ENCODE peak calls at places on chromosomes 3 and 15, in six cellular contexts. Y, W, B, F, V and T are unnamed samples.
A peak's percentile ranks its signal among the peaks of the same experiment; 100 is the strongest.

GRCh38 chr15:40511093-40511471 is 40.3 kb downstream of the CHST14 start:
- DNase-seq in B (no peak), F (no peak), V (no peak), Y (no peak), W (no peak), T (no peak)

GRCh38 chr15:85743392-85744045 is 51.2 kb downstream of the KLHL25 start:
- DNase-seq in F (no peak), Y (no peak), V (no peak), W (no peak), B (peak; percentile 26), T (no peak)

GRCh38 chr15:29921130-29921601 is 98.9 kb upstream of the TJP1 start:
- DNase-seq in V (no peak), F (no peak), W (no peak), Y (no peak), B (no peak), T (peak; percentile 23)

GRCh38 chr3:66304293-66304692 is 83.5 kb downstream of the SLC25A26 start:
- DNase-seq in Y (no peak), V (no peak), F (no peak), B (no peak), W (no peak), T (no peak)

GRCh38 chr15:61228025-61228901 is 839 bp downstream of the RORA start:
- DNase-seq in W (no peak), F (no peak), Y (no peak), V (peak; percentile 13), B (no peak), T (peak; percentile 27)

GRCh38 chr3:107588217-107588616 is 65.5 kb downstream of the BBX start:
- DNase-seq in W (no peak), F (no peak), B (no peak), V (no peak), Y (no peak), T (no peak)

GRCh38 chr15:68431037-68431791 is 749 bp downstream of the ITGA11 start:
- DNase-seq in F (no peak), Y (no peak), V (no peak), B (no peak), W (no peak), T (peak; percentile 14)

GRCh38 chr3:58135712-58136543 is 74.8 kb downstream of the DNASE1L3 start:
- DNase-seq in Y (no peak), W (no peak), V (no peak), B (no peak), F (no peak), T (peak; percentile 10)

GRCh38 chr3:181558870-181559269 is 152.9 kb upstream of the SOX2 start:
- DNase-seq in Y (no peak), F (no peak), V (no peak), B (no peak), W (no peak), T (no peak)

GRCh38 chr3:150775001-150775599 is 12.1 kb upstream of the SIAH2 start:
- DNase-seq in B (no peak), F (no peak), Y (no peak), W (no peak), V (no peak), T (no peak)

GRCh38 chr3:105417538-105418289 is 51.0 kb downstream of the ALCAM start:
- DNase-seq in W (no peak), Y (no peak), B (no peak), F (no peak), V (peak; percentile 11), T (no peak)

GRCh38 chr3:4906107-4906621 is 73.1 kb upstream of the BHLHE40 start:
- DNase-seq in Y (no peak), W (no peak), V (no peak), F (no peak), B (no peak), T (peak; percentile 3)

GRCh38 chr3:152260026-152260425 is 8.7 kb upstream of the MBNL1 start:
- DNase-seq in Y (no peak), W (no peak), B (no peak), F (no peak), V (no peak), T (peak; percentile 34)

GRCh38 chr3:128585974-128586373 is 64.6 kb downstream of the RPN1 start:
- DNase-seq in B (no peak), W (no peak), V (no peak), Y (no peak), F (no peak), T (no peak)

GRCh38 chr15:85792872-85793621 is 1.7 kb downstream of the KLHL25 start:
- DNase-seq in V (no peak), F (no peak), W (no peak), B (no peak), Y (no peak), T (no peak)

GRCh38 chr3:132064114-132064513 is 29.3 kb upstream of the CPNE4 start:
- DNase-seq in F (no peak), V (no peak), Y (no peak), B (no peak), W (no peak), T (peak; percentile 8)

GRCh38 chr3:94050546-94050945 is 12.2 kb downstream of the DHFR2 start:
- DNase-seq in F (no peak), B (no peak), W (no peak), V (no peak), Y (no peak), T (no peak)

GRCh38 chr15:39127925-39128617 is 452.8 kb upstream of the THBS1 start:
- DNase-seq in B (peak; percentile 14), F (no peak), Y (no peak), V (no peak), W (peak; percentile 21), T (peak; percentile 51)

GRCh38 chr3:5731100-5731499 is 543.6 kb downstream of the EDEM1 start:
- DNase-seq in Y (no peak), B (peak; percentile 3), V (peak; percentile 10), W (peak; percentile 10), F (no peak), T (no peak)

GRCh38 chr3:150235799-150236198 is 172.3 kb upstream of the TSC22D2 start:
- DNase-seq in Y (no peak), V (no peak), F (peak; percentile 29), B (no peak), W (no peak), T (peak; percentile 72)

GRCh38 chr15:89139613-89140499 is 51.6 kb downstream of the ABHD2 start:
- DNase-seq in Y (no peak), F (peak; percentile 49), W (peak; percentile 42), B (no peak), V (no peak), T (peak; percentile 20)

GRCh38 chr3:136990826-136991225 is 33.0 kb downstream of the IL20RB start:
- DNase-seq in W (no peak), Y (no peak), B (no peak), F (peak; percentile 81), V (no peak), T (no peak)

GRCh38 chr3:120173056-120173675 is 78.9 kb upstream of the GSK3B start:
- DNase-seq in W (no peak), V (no peak), B (no peak), F (no peak), Y (no peak), T (no peak)

GRCh38 chr3:61847784-61848462 is 286.6 kb downstream of the PTPRG start:
- DNase-seq in Y (no peak), V (no peak), F (no peak), B (no peak), W (no peak), T (peak; percentile 70)

GRCh38 chr15:43133429-43134156 is at the start of gene TMEM62:
- DNase-seq in V (peak; percentile 77), Y (peak; percentile 30), F (no peak), W (peak; percentile 68), B (peak; percentile 63), T (peak; percentile 84)

GRCh38 chr15:29770796-29771195 is 51.5 kb downstream of the TJP1 start:
- DNase-seq in F (no peak), Y (no peak), B (no peak), W (no peak), V (no peak), T (no peak)

GRCh38 chr3:151155409-151156128 is 47.4 kb downstream of the GPR171 start:
- DNase-seq in B (no peak), F (no peak), V (no peak), W (no peak), Y (no peak), T (no peak)

GRCh38 chr15:96058103-96058851 is 272.2 kb upstream of the NR2F2 start:
- DNase-seq in B (no peak), V (no peak), Y (no peak), F (no peak), W (no peak), T (no peak)

GRCh38 chr3:184748219-184749135 is 36.6 kb upstream of the MAGEF1 start:
- DNase-seq in B (peak; percentile 44), F (no peak), V (peak; percentile 27), Y (no peak), W (peak; percentile 64), T (no peak)

GRCh38 chr3:60579734-60580133 is 671.5 kb downstream of the FHIT start:
- DNase-seq in F (no peak), V (no peak), B (no peak), Y (no peak), W (no peak), T (no peak)

GRCh38 chr15:50876260-50876988 is 32.1 kb upstream of the AP4E1 start:
- DNase-seq in F (no peak), V (no peak), Y (no peak), W (no peak), B (no peak), T (no peak)

GRCh38 chr3:99909714-99910508 is 92.2 kb downstream of the CMSS1 start:
- DNase-seq in F (no peak), V (no peak), B (no peak), W (no peak), Y (no peak), T (no peak)

GRCh38 chr3:72185549-72186484 is 400.9 kb upstream of the PROK2 start:
- DNase-seq in F (no peak), V (no peak), Y (no peak), B (no peak), W (no peak), T (no peak)

GRCh38 chr15:81049835-81050234 is 49.1 kb downstream of the TLNRD1 start:
- DNase-seq in F (no peak), V (no peak), Y (no peak), B (no peak), W (no peak), T (no peak)

GRCh38 chr3:100257601-100258000 is 3.2 kb upstream of the TBC1D23 start:
- DNase-seq in V (no peak), B (no peak), W (no peak), F (no peak), Y (no peak), T (no peak)